ENCODE peak calls at places on chromosomes 1 and 21, in four cellular contexts. X is A549, D is amniotic epithelial cell, U is BE2C. F is an unnamed sample.

GRCh38 chr1:19113362-19114092 is 96.5 kb downstream of the UBR4 start:
- DNase-seq in X (peak), D (peak), U (peak), F (peak)

GRCh38 chr1:112575154-112575804 is 43.7 kb downstream of the ST7L start:
- DNase-seq in X (peak), D (peak), U (peak), F (peak)

GRCh38 chr1:227315500-227316346 is 2.6 kb downstream of the CDC42BPA start:
- DNase-seq in X (peak), D (peak), U (peak), F (peak)

GRCh38 chr1:185786524-185786923 is 52.3 kb downstream of the HMCN1 start:
- DNase-seq in X (no peak), D (peak), U (no peak), F (no peak)

GRCh38 chr21:44711327-44712202 is at the start of gene TSPEAR:
- DNase-seq in X (no peak), D (no peak), U (no peak), F (no peak)

GRCh38 chr1:212291505-212292134 is 6.4 kb downstream of the PPP2R5A start:
- DNase-seq in X (peak), D (peak), U (peak), F (peak)

GRCh38 chr1:25246600-25247023 is 642 bp downstream of the RSRP1 start:
- DNase-seq in X (no peak), D (no peak), U (peak), F (no peak)

GRCh38 chr1:188723332-188724020 is 1754.2 kb downstream of the BRINP3 start:
- DNase-seq in X (no peak), D (peak), U (no peak), F (no peak)

GRCh38 chr1:6445062-6445763 is 20.6 kb downstream of the ESPN start:
- DNase-seq in X (peak), D (no peak), U (peak), F (peak)

GRCh38 chr1:230581446-230582079 is 60.7 kb upstream of the COG2 start:
- DNase-seq in X (peak), D (no peak), U (peak), F (peak)

GRCh38 chr1:212512731-212513559 is 80.2 kb downstream of the NENF start:
- DNase-seq in X (peak), D (peak), U (no peak), F (no peak)

GRCh38 chr1:210754931-210755670 is 378.8 kb downstream of the KCNH1 start:
- DNase-seq in X (no peak), D (peak), U (peak), F (no peak)

GRCh38 chr21:42120056-42120903 is 49.2 kb downstream of the UMODL1 start:
- DNase-seq in X (no peak), D (no peak), U (no peak), F (no peak)

GRCh38 chr1:116374340-116375164 is 1.5 kb downstream of the ATP1A1 start:
- DNase-seq in X (no peak), D (no peak), U (peak), F (no peak)

GRCh38 chr1:220327106-220327505 is 54.9 kb upstream of the RAB3GAP2 start:
- DNase-seq in X (no peak), D (no peak), U (no peak), F (no peak)

GRCh38 chr1:154423303-154423987 is 18.3 kb downstream of the IL6R start:
- DNase-seq in X (no peak), D (no peak), U (no peak), F (peak)

GRCh38 chr1:16324456-16324890 is 27.8 kb downstream of the FBXO42 start:
- DNase-seq in X (no peak), D (peak), U (no peak), F (peak)

GRCh38 chr1:31163866-31164265 is 75.8 kb downstream of the NKAIN1 start:
- DNase-seq in X (no peak), D (no peak), U (no peak), F (no peak)

GRCh38 chr1:164792410-164793004 is 233.5 kb downstream of the PBX1 start:
- DNase-seq in X (no peak), D (no peak), U (no peak), F (no peak)